ENCODE peak calls at places on chromosome 15, in four cellular contexts. R is fibroblast of lung, N is lower leg skin, F is right cardiac atrium. D is an unnamed sample.

GRCh38 chr15:90082140-90082713 is 20.0 kb downstream of the IDH2 start:
- DNase-seq in N (no peak), F (no peak), R (no peak), D (no peak)

GRCh38 chr15:64894395-64895056 is 17.2 kb upstream of the ANKDD1A start:
- DNase-seq in N (no peak), F (peak; percentile 80), R (no peak), D (peak; percentile 69)

GRCh38 chr15:92809880-92810361 is 90.2 kb upstream of the CHD2 start:
- DNase-seq in F (no peak), N (no peak), R (peak; percentile 61), D (peak; percentile 62)

GRCh38 chr15:77984446-77984861 is 93.1 kb downstream of the TBC1D2B start:
- DNase-seq in R (no peak), F (peak; percentile 56), N (no peak), D (no peak)

GRCh38 chr15:92921215-92922131 is 21.3 kb downstream of the CHD2 start:
- DNase-seq in N (no peak), R (peak; percentile 35), F (no peak), D (no peak)

GRCh38 chr15:43795197-43795596 is 3.1 kb downstream of the SERF2 start:
- DNase-seq in N (no peak), F (no peak), R (no peak), D (no peak)

GRCh38 chr15:93036922-93037321 is 52.1 kb downstream of the RGMA start:
- DNase-seq in R (no peak), N (no peak), F (no peak), D (no peak)

GRCh38 chr15:96365781-96366525 is 35.5 kb downstream of the NR2F2 start:
- DNase-seq in F (no peak), N (no peak), R (no peak), D (no peak)

GRCh38 chr15:47824185-47824584 is 106.9 kb downstream of the SEMA6D start:
- DNase-seq in N (peak; percentile 44), R (no peak), F (no peak), D (no peak)

GRCh38 chr15:62125763-62126162 is 39.3 kb downstream of the C2CD4B start:
- DNase-seq in N (no peak), F (no peak), R (peak; percentile 53), D (peak; percentile 34)

GRCh38 chr15:85494035-85494793 is 113.8 kb downstream of the AKAP13 start:
- DNase-seq in N (no peak), R (peak; percentile 89), F (no peak), D (no peak)

GRCh38 chr15:43625086-43625485 is 6.5 kb upstream of the STRC start:
- DNase-seq in R (no peak), F (no peak), N (no peak), D (peak; percentile 7)

GRCh38 chr15:31353931-31354330 is 27.3 kb downstream of the KLF13 start:
- DNase-seq in R (peak; percentile 13), N (no peak), F (peak; percentile 87), D (no peak)

GRCh38 chr15:64452988-64453688 is 7.2 kb upstream of the ZNF609 start:
- DNase-seq in N (no peak), R (peak; percentile 45), F (peak; percentile 58), D (no peak)

GRCh38 chr15:82110144-82110543 is 64.3 kb upstream of the MEX3B start:
- DNase-seq in R (no peak), F (no peak), N (no peak), D (peak; percentile 30)

GRCh38 chr15:92570391-92570790 is 85.2 kb downstream of the FAM174B start:
- DNase-seq in R (no peak), F (no peak), N (no peak), D (no peak)

GRCh38 chr15:95715919-95716318 is 614.6 kb upstream of the NR2F2 start:
- DNase-seq in N (no peak), F (no peak), R (no peak), D (no peak)

GRCh38 chr15:47411733-47412530 is 305.4 kb upstream of the SEMA6D start:
- DNase-seq in R (peak; percentile 50), N (no peak), F (no peak), D (no peak)

GRCh38 chr15:88419830-88420229 is 47.4 kb downstream of the MRPL46 start:
- DNase-seq in N (no peak), F (no peak), R (no peak), D (no peak)

GRCh38 chr15:78108300-78109084 is 16.1 kb downstream of the SH2D7 start:
- DNase-seq in R (peak; percentile 87), N (peak; percentile 71), F (peak; percentile 93), D (peak; percentile 94)

GRCh38 chr15:64774556-64775523 is 549 bp downstream of the RBPMS2 start:
- DNase-seq in R (no peak), N (no peak), F (peak; percentile 77), D (no peak)

GRCh38 chr15:70853855-70854668 is at the start of gene LARP6:
- DNase-seq in N (no peak), R (peak; percentile 37), F (peak; percentile 91), D (peak; percentile 20)

GRCh38 chr15:93164409-93164808 is 75.4 kb upstream of the RGMA start:
- DNase-seq in N (no peak), R (no peak), F (no peak), D (no peak)

GRCh38 chr15:92074646-92075045 is 221.1 kb downstream of the SLCO3A1 start:
- DNase-seq in R (no peak), N (no peak), F (peak; percentile 77), D (no peak)

GRCh38 chr15:58015565-58015964 is 49.9 kb downstream of the ALDH1A2 start:
- DNase-seq in R (peak; percentile 22), N (no peak), F (no peak), D (no peak)

GRCh38 chr15:38512901-38513300 is 51.7 kb downstream of the RASGRP1 start:
- DNase-seq in R (no peak), N (no peak), F (no peak), D (no peak)

GRCh38 chr15:74901612-74902063 is 5.0 kb downstream of the FAM219B start:
- DNase-seq in N (peak; percentile 66), R (peak; percentile 67), F (no peak), D (peak; percentile 92)

GRCh38 chr15:75785771-75786563 is 57.3 kb upstream of the UBE2Q2 start:
- DNase-seq in N (no peak), F (no peak), R (peak; percentile 1), D (peak; percentile 26)

GRCh38 chr15:68400066-68400456 is 31.9 kb downstream of the ITGA11 start:
- DNase-seq in F (no peak), N (no peak), R (no peak), D (peak; percentile 49)

GRCh38 chr15:70587896-70588567 is 175.3 kb downstream of the UACA start:
- DNase-seq in F (no peak), N (no peak), R (no peak), D (peak; percentile 86)

GRCh38 chr15:101288905-101289513 is 6.0 kb downstream of the SNRPA1 start:
- DNase-seq in N (no peak), R (peak; percentile 66), F (no peak), D (peak; percentile 78)

GRCh38 chr15:43513550-43513949 is 3.9 kb upstream of the MAP1A start:
- DNase-seq in R (no peak), N (no peak), F (no peak), D (no peak)